ENCODE peak calls at places on chromosomes 4 and X, in six cellular contexts. One of them, this sample, is unnamed.

GRCh38 chrX:2388669-2389068 is 112.1 kb downstream of the DHRSX start:
- DNase-seq in neuronal stem cell: no peak
- DNase-seq in mesendoderm: no peak
- DNase-seq in H9: no peak
- DNase-seq in H1: no peak
- DNase-seq in IMR-90: no peak
- DNase-seq in this sample: peak

GRCh38 chr4:15250021-15250441 is 177.8 kb upstream of the C1QTNF7 start:
- DNase-seq in neuronal stem cell: no peak
- DNase-seq in H9: no peak
- DNase-seq in H1: no peak
- DNase-seq in IMR-90: peak
- DNase-seq in mesendoderm: peak
- DNase-seq in this sample: peak

GRCh38 chr4:16908377-16909021 is 10.1 kb upstream of the LDB2 start:
- DNase-seq in H9: peak
- DNase-seq in neuronal stem cell: no peak
- DNase-seq in mesendoderm: no peak
- DNase-seq in H1: no peak
- DNase-seq in IMR-90: no peak
- DNase-seq in this sample: no peak

GRCh38 chrX:111467896-111468295 is 43.5 kb upstream of the SERTM2 start:
- DNase-seq in neuronal stem cell: no peak
- DNase-seq in H1: no peak
- DNase-seq in IMR-90: no peak
- DNase-seq in mesendoderm: no peak
- DNase-seq in H9: no peak
- DNase-seq in this sample: no peak

GRCh38 chr4:151358266-151358665 is 32.9 kb upstream of the SH3D19 start:
- DNase-seq in mesendoderm: no peak
- DNase-seq in IMR-90: no peak
- DNase-seq in H1: no peak
- DNase-seq in H9: no peak
- DNase-seq in neuronal stem cell: no peak
- DNase-seq in this sample: no peak

GRCh38 chr4:8015512-8015911 is 75.9 kb upstream of the AFAP1 start:
- DNase-seq in mesendoderm: peak
- DNase-seq in H9: no peak
- DNase-seq in H1: no peak
- DNase-seq in IMR-90: peak
- DNase-seq in neuronal stem cell: no peak
- DNase-seq in this sample: peak

GRCh38 chr4:138099385-138099784 is 142.8 kb downstream of the SLC7A11 start:
- DNase-seq in IMR-90: no peak
- DNase-seq in H1: no peak
- DNase-seq in H9: no peak
- DNase-seq in mesendoderm: no peak
- DNase-seq in neuronal stem cell: no peak
- DNase-seq in this sample: no peak

GRCh38 chr4:86891785-86892638 is at the start of gene C4orf36:
- DNase-seq in IMR-90: peak
- DNase-seq in H9: peak
- DNase-seq in H1: peak
- DNase-seq in neuronal stem cell: peak
- DNase-seq in mesendoderm: peak
- DNase-seq in this sample: peak

GRCh38 chr4:42420120-42420519 is 22.8 kb downstream of the SHISA3 start:
- DNase-seq in H9: no peak
- DNase-seq in mesendoderm: peak
- DNase-seq in IMR-90: peak
- DNase-seq in neuronal stem cell: no peak
- DNase-seq in H1: no peak
- DNase-seq in this sample: peak

GRCh38 chr4:139763205-139763604 is 97.6 kb downstream of the MGST2 start:
- DNase-seq in mesendoderm: peak
- DNase-seq in IMR-90: no peak
- DNase-seq in H9: no peak
- DNase-seq in neuronal stem cell: no peak
- DNase-seq in H1: no peak
- DNase-seq in this sample: peak

GRCh38 chr4:38254825-38255224 is 294.6 kb downstream of the PTTG2 start:
- DNase-seq in IMR-90: no peak
- DNase-seq in mesendoderm: no peak
- DNase-seq in H1: no peak
- DNase-seq in H9: no peak
- DNase-seq in neuronal stem cell: no peak
- DNase-seq in this sample: no peak

GRCh38 chr4:185914583-185915199 is 102.7 kb upstream of the SORBS2 start:
- DNase-seq in IMR-90: peak
- DNase-seq in mesendoderm: no peak
- DNase-seq in H1: no peak
- DNase-seq in H9: no peak
- DNase-seq in neuronal stem cell: no peak
- DNase-seq in this sample: peak

GRCh38 chr4:156060661-156061060 is 107.0 kb upstream of the CTSO start:
- DNase-seq in H9: no peak
- DNase-seq in H1: no peak
- DNase-seq in IMR-90: no peak
- DNase-seq in mesendoderm: no peak
- DNase-seq in neuronal stem cell: no peak
- DNase-seq in this sample: no peak

GRCh38 chr4:56646341-56646740 is 34.8 kb downstream of the HOPX start:
- DNase-seq in H9: no peak
- DNase-seq in IMR-90: no peak
- DNase-seq in neuronal stem cell: no peak
- DNase-seq in mesendoderm: no peak
- DNase-seq in H1: no peak
- DNase-seq in this sample: no peak

GRCh38 chrX:126994011-126994410 is 174.5 kb downstream of the PRR32 start:
- DNase-seq in mesendoderm: no peak
- DNase-seq in H9: no peak
- DNase-seq in IMR-90: no peak
- DNase-seq in neuronal stem cell: no peak
- DNase-seq in H1: no peak
- DNase-seq in this sample: no peak
- H2BK15ac ChIP-seq in mesendoderm: no peak
- H2BK15ac ChIP-seq in H9: no peak
- H2BK15ac ChIP-seq in IMR-90: no peak
- H2BK15ac ChIP-seq in neuronal stem cell: no peak
- H2BK15ac ChIP-seq in H1: no peak
- H2BK15ac ChIP-seq in this sample: no peak

GRCh38 chr4:26323807-26324206 is 3.0 kb downstream of the RBPJ start:
- DNase-seq in IMR-90: peak
- DNase-seq in H9: no peak
- DNase-seq in H1: no peak
- DNase-seq in neuronal stem cell: no peak
- DNase-seq in mesendoderm: no peak
- DNase-seq in this sample: no peak
- H4K8ac ChIP-seq in IMR-90: no peak
- H4K8ac ChIP-seq in H9: no peak
- H4K8ac ChIP-seq in H1: no peak
- H4K8ac ChIP-seq in neuronal stem cell: no peak
- H4K8ac ChIP-seq in mesendoderm: no peak
- H4K8ac ChIP-seq in this sample: no peak

DNA sequence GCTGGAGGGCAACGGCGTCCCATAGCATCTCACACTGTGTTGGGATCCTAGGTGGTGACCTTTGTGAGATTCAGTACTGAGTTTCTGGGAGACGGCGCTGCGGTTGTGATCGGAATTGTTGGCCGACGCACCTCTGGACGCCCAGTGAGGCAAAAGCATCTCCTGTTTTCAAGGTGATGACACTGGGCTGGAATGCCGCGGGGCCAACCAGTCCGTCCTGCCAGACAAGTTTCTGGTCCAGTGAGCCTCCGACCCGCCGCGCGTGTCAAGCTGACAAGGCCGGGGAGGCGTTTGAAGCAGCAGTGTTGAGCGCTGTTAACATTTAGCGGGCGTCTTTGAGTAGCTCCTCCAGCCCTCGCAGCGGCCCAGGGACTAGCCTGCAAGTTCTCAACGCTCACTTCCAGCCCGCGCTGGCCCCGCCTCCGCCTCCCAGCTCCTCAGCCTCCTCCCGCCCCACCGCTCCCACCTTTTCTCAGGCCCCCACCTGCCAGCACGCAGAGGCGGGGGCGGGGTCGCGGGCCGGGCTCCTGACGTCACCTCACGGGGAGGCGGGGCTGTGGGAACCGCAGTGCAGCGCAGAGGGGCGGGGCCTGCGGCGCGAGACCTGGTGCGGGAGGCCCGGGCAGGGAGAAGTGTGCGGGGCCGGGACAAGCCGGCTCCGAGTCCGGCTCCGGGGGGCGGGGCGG is 482 bp upstream of the CDS1 start:
- DNase-seq in H9: peak
- DNase-seq in neuronal stem cell: peak
- DNase-seq in IMR-90: peak
- DNase-seq in mesendoderm: peak
- DNase-seq in H1: peak
- DNase-seq in this sample: peak
- H3K9ac ChIP-seq in H9: peak
- H3K9ac ChIP-seq in neuronal stem cell: peak
- H3K9ac ChIP-seq in IMR-90: no peak
- H3K9ac ChIP-seq in mesendoderm: peak
- H3K9ac ChIP-seq in H1: peak
- H3K9ac ChIP-seq in this sample: no peak

DNA sequence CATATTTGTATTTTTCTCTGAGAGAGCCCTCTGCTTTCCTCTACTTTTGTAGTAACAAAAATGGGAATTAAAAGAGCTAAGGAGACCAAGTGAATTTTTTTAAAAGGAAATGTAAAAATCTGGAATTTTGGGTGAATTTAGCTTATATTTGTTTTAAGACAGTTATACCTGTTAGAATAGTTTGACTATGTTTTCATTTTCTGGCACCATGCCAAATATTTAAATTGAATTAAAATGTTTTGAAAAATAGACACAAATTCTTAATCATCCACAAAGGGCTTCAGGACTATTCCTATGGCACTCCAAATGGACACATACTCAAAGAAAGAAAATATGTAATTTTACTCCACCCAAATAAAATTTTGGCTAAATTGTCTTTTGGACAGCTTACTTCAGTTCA is 209.6 kb downstream of the SH3BGRL start:
- DNase-seq in IMR-90: no peak
- DNase-seq in H9: no peak
- DNase-seq in mesendoderm: no peak
- DNase-seq in neuronal stem cell: no peak
- DNase-seq in H1: no peak
- DNase-seq in this sample: no peak
- H2BK15ac ChIP-seq in IMR-90: no peak
- H2BK15ac ChIP-seq in H9: no peak
- H2BK15ac ChIP-seq in mesendoderm: no peak
- H2BK15ac ChIP-seq in neuronal stem cell: no peak
- H2BK15ac ChIP-seq in H1: no peak
- H2BK15ac ChIP-seq in this sample: no peak